ENCODE peak calls at places on chromosomes 3 and 15, in ten cellular contexts. J, H, S, E, P, B, W, N, C and T are unnamed samples.

GRCh38 chr15:100809151-100809550 is 70.5 kb upstream of the ALDH1A3 start:
- DNase-seq in H (no peak), B (no peak), S (no peak), W (no peak), C (peak; percentile 38), J (no peak), P (no peak), N (no peak), E (no peak), T (no peak)

GRCh38 chr15:64897345-64897985 is 14.2 kb upstream of the ANKDD1A start:
- DNase-seq in J (peak; percentile 68), H (no peak), B (peak; percentile 84), S (peak; percentile 74), E (peak; percentile 79), N (no peak), P (peak; percentile 75), C (peak; percentile 49), W (no peak), T (peak; percentile 57)

GRCh38 chr3:129567176-129567705 is 24.3 kb downstream of the H1-8 start:
- DNase-seq in B (no peak), P (no peak), E (no peak), N (no peak), J (peak; percentile 49), S (no peak), H (no peak), C (no peak), W (no peak), T (no peak)

GRCh38 chr3:37536033-37536432 is 325.6 kb upstream of the CTDSPL start:
- DNase-seq in B (no peak), J (no peak), E (peak; percentile 72), C (no peak), P (peak; percentile 64), S (no peak), N (no peak), W (no peak), H (no peak), T (no peak)

GRCh38 chr3:30232546-30232945 is 373.9 kb upstream of the TGFBR2 start:
- DNase-seq in S (no peak), H (no peak), W (no peak), N (no peak), P (no peak), E (no peak), B (no peak), J (no peak), C (no peak), T (no peak)

GRCh38 chr3:6577584-6577983 is 283.3 kb upstream of the GRM7 start:
- DNase-seq in B (no peak), E (no peak), P (no peak), J (no peak), S (no peak), C (no peak), H (no peak), N (no peak), W (no peak), T (no peak)

GRCh38 chr15:70799667-70800450 is 36.5 kb upstream of the UACA start:
- DNase-seq in C (peak; percentile 68), N (no peak), H (peak; percentile 64), E (no peak), J (peak; percentile 54), S (peak; percentile 37), B (no peak), P (peak; percentile 48), W (no peak), T (no peak)

GRCh38 chr15:62573856-62574255 is 408.8 kb upstream of the C2CD4B start:
- DNase-seq in W (no peak), C (no peak), P (no peak), J (no peak), B (no peak), E (no peak), N (no peak), S (no peak), H (no peak), T (no peak)

GRCh38 chr3:197331131-197331530 is 32.7 kb upstream of the DLG1 start:
- DNase-seq in B (no peak), S (no peak), H (no peak), J (no peak), W (no peak), E (no peak), P (no peak), N (peak; percentile 25), C (peak; percentile 23), T (no peak)
- TF ChIP-seq CTCF in B (no peak), S (no peak), H (no peak), J (no peak), W (no peak), E (no peak), P (no peak), N (peak; percentile 18), C (peak; percentile 44), T (no peak)

GRCh38 chr3:171748341-171748918 is 61.9 kb downstream of the PLD1 start:
- DNase-seq in P (no peak), N (peak; percentile 30), S (no peak), H (no peak), J (no peak), C (no peak), E (no peak), B (no peak), W (no peak), T (no peak)
- H3K27ac ChIP-seq in P (peak overlapping the region; percentile 72), N (no peak overlapping the region), S (no peak overlapping the region), H (peak overlapping the region; percentile 4), J (no peak overlapping the region), C (no peak overlapping the region), E (no peak overlapping the region), B (no peak overlapping the region), W (no peak overlapping the region), T (peak overlapping the region; percentile 52)

GRCh38 chr3:159926573-159926972 is 62.1 kb upstream of the IL12A start:
- DNase-seq in E (no peak), C (no peak), P (no peak), N (no peak), H (no peak), B (no peak), W (no peak), J (no peak), S (no peak), T (no peak)

GRCh38 chr3:159928071-159928491 is 60.6 kb upstream of the IL12A start:
- DNase-seq in H (no peak), E (no peak), W (peak; percentile 10), S (no peak), N (no peak), C (peak; percentile 58), P (no peak), J (no peak), B (no peak), T (no peak)

GRCh38 chr3:159923961-159924360 is 64.7 kb upstream of the IL12A start:
- DNase-seq in J (no peak), C (no peak), H (no peak), N (no peak), E (no peak), B (no peak), W (no peak), S (no peak), P (no peak), T (no peak)

GRCh38 chr3:159919873-159920272 is 68.8 kb upstream of the IL12A start:
- DNase-seq in N (no peak), C (peak; percentile 96), W (no peak), H (no peak), S (no peak), P (no peak), E (no peak), B (no peak), J (no peak), T (no peak)

DNA sequence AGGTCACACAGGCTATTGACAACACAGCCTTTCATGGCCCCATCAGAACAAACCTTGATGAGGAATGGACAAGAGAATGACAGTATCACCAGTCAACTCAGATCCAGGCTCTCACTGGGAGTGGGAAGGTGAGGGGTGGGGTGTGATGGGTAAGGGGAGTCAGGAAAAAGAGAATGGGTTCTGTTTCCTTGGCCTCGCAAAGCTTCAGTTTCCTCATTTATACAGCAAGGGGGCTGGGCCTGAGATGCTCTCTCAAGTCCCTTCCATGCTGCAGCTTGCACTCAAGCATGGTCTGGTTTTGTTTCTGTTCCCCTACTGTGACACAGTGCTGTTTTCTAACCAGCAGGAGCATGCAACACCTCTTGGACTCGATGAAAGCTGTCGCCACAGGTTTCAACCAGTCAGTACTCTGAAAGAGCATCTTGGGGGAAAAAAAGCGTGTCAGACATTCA is 65.7 kb upstream of the IL12A start:
- DNase-seq in H (no peak), B (no peak), W (no peak), C (no peak), N (no peak), E (no peak), J (no peak), S (no peak), P (no peak), T (no peak)
- H3K4me3 ChIP-seq in H (no peak overlapping the region), B (no peak overlapping the region), W (no peak overlapping the region), C (no peak overlapping the region), N (no peak overlapping the region), E (no peak overlapping the region), J (no peak overlapping the region), S (no peak overlapping the region), P (no peak overlapping the region), T (no peak overlapping the region)

DNA sequence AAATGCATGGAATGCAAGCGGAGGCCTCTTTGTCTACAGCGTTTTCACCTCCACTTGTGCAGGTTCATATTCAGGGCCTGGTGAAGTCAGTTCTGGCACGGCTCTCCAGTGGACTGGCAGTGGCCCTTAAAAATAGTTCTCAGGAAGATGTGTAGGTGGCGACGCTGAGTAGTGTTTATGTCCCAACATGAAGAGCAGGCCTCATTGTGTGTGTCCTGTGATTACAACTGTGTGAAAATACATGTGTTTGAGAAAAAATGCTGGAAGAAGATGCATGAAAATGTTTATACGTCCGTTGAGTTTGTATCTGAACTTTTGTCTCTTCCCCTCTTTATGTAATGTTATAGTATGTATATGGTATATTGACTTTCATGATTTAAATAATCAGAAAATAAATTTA is 7.2 kb downstream of the LIPC start:
- DNase-seq in E (no peak), W (peak; percentile 75), N (peak; percentile 69), J (peak; percentile 15), B (no peak), H (peak; percentile 33), P (peak; percentile 47), S (peak; percentile 60), C (peak; percentile 61), T (no peak)
- TF ChIP-seq CTCF in E (peak; percentile 18), W (peak; percentile 46), N (peak; percentile 48), J (no peak), B (no peak), H (no peak), P (peak; percentile 34), S (no peak), C (peak; percentile 61), T (no peak)

GRCh38 chr3:156150434-156151066 is 30.2 kb downstream of the KCNAB1 start:
- DNase-seq in B (no peak), P (peak; percentile 37), W (peak; percentile 29), J (peak; percentile 29), E (no peak), C (peak; percentile 82), H (peak; percentile 29), S (peak; percentile 64), N (peak; percentile 80), T (no peak)
- H3K27ac ChIP-seq in B (no peak overlapping the region), P (peak overlapping the region; percentile 61), W (no peak overlapping the region), J (no peak overlapping the region), E (peak overlapping the region; percentile 24), C (no peak overlapping the region), H (no peak overlapping the region), S (no peak overlapping the region), N (no peak overlapping the region), T (peak overlapping the region; percentile 78)

DNA sequence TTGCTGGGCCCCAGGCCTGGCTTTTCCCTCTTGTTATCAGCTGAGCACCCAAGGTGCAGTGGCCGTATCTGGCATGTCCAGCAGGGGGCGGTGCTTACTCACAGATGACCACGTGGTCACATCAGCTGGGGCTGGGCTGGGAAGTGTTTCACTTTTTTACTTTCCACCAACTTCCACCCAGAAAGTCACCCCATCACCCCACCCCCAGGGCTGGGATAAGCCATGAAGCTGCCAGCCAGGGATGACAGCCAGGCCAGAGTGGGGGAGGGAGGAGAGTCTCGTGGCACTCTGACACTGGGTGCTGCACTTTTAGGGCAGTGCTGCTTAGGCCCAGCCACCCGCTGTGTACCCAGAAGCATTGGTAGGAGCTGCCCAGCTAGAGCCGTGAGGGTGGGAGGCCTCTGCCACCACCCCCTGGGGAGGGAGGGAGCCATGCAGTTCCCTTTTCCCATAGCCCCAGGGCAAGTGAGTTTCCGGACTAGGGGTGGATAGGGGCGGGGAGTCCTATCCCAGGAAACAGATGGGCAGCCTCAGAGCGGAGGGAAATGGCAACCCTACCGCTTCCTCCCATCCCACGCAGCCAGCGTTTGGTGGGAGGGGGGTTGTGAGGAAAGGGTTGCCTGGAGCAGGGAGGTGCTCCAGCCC is 6.1 kb downstream of the PPCDC start:
- DNase-seq in W (peak; percentile 94), J (peak; percentile 89), B (peak; percentile 96), E (peak; percentile 95), S (peak; percentile 93), P (peak; percentile 92), N (peak; percentile 93), C (peak; percentile 89), H (peak; percentile 89), T (peak; percentile 94)
- H3K4me3 ChIP-seq in W (no peak overlapping the region), J (no peak overlapping the region), B (no peak overlapping the region), E (peak overlapping the region; percentile 48), S (no peak overlapping the region), P (peak overlapping the region; percentile 31), N (no peak overlapping the region), C (no peak overlapping the region), H (peak overlapping the region; percentile 20), T (peak overlapping the region; percentile 64)